ENCODE peak calls at places on chromosomes 16 and 17, in six cellular contexts. U is K562, M is A549, G is endothelial cell of umbilical vein, A is H1, C is HepG2. N is an unnamed sample.

GRCh38 chr16:83743720-83744119 is 64.1 kb upstream of the HSBP1 start:
- DNase-seq in U (no peak), M (no peak), G (no peak), A (no peak), C (no peak), N (no peak)

GRCh38 chr16:3720418-3720817 is 3.1 kb upstream of the TRAP1 start:
- DNase-seq in U (no peak), M (no peak), G (no peak), A (no peak), C (no peak), N (no peak)

GRCh38 chr17:73933871-73934270 is 269.6 kb upstream of the RPL38 start:
- DNase-seq in U (no peak), M (no peak), G (no peak), A (no peak), C (no peak), N (no peak)

GRCh38 chr17:42780816-42781638 is 617 bp downstream of the WNK4 start:
- DNase-seq in U (peak), M (no peak), G (no peak), A (no peak), C (no peak), N (no peak)

GRCh38 chr17:38428150-38428642 is at the start of gene ARHGAP23:
- DNase-seq in U (no peak), M (peak), G (peak), A (peak), C (no peak), N (no peak)

GRCh38 chr17:68318103-68318991 is 27.1 kb downstream of the ARSG start:
- DNase-seq in U (no peak), M (peak), G (no peak), A (no peak), C (peak), N (no peak)

GRCh38 chr16:23901178-23902131 is 65.7 kb downstream of the PRKCB start:
- DNase-seq in U (peak), M (no peak), G (peak), A (no peak), C (no peak), N (no peak)

GRCh38 chr16:2511128-2511785 is 2.5 kb upstream of the ATP6V0C start:
- DNase-seq in U (peak), M (no peak), G (peak), A (no peak), C (no peak), N (peak)

GRCh38 chr16:56871172-56871593 is 6.2 kb downstream of the SLC12A3 start:
- DNase-seq in U (peak), M (peak), G (no peak), A (no peak), C (peak), N (no peak)

GRCh38 chr16:3086596-3087242 is 12.4 kb downstream of the ZSCAN10 start:
- DNase-seq in U (no peak), M (no peak), G (peak), A (no peak), C (peak), N (no peak)

GRCh38 chr17:17422641-17423040 is 54.2 kb upstream of the MED9 start:
- DNase-seq in U (no peak), M (no peak), G (no peak), A (no peak), C (no peak), N (no peak)

GRCh38 chr16:354286-354881 is 1.9 kb upstream of the AXIN1 start:
- DNase-seq in U (no peak), M (no peak), G (no peak), A (no peak), C (no peak), N (no peak)

GRCh38 chr16:59249049-59249448 is 514.9 kb upstream of the GOT2 start:
- DNase-seq in U (no peak), M (peak), G (peak), A (peak), C (peak), N (peak)

GRCh38 chr16:89374393-89374948 is 115.9 kb downstream of the ANKRD11 start:
- DNase-seq in U (no peak), M (peak), G (no peak), A (no peak), C (no peak), N (peak)

GRCh38 chr17:61185385-61185784 is 214.3 kb upstream of the TBX2 start:
- DNase-seq in U (no peak), M (no peak), G (no peak), A (no peak), C (no peak), N (no peak)

GRCh38 chr16:55444754-55445485 is 34.1 kb upstream of the MMP2 start:
- DNase-seq in U (no peak), M (no peak), G (peak), A (no peak), C (no peak), N (no peak)

GRCh38 chr17:17724307-17724921 is 43.2 kb downstream of the RAI1 start:
- DNase-seq in U (no peak), M (no peak), G (peak), A (peak), C (no peak), N (peak)

GRCh38 chr16:17277981-17278381 is 192.8 kb downstream of the XYLT1 start:
- DNase-seq in U (peak), M (peak), G (no peak), A (peak), C (peak), N (peak)

GRCh38 chr17:36133629-36134259 is 30.1 kb downstream of the CCL4 start:
- DNase-seq in U (no peak), M (peak), G (peak), A (no peak), C (peak), N (no peak)

GRCh38 chr16:11196286-11196828 is 59.6 kb downstream of the SOCS1 start:
- DNase-seq in U (no peak), M (no peak), G (no peak), A (no peak), C (no peak), N (no peak)

GRCh38 chr16:6918661-6919060 is 414.0 kb upstream of the RBFOX1 start:
- DNase-seq in U (no peak), M (no peak), G (no peak), A (no peak), C (no peak), N (no peak)

GRCh38 chr17:35295686-35296085 is 52.8 kb downstream of the SLFN5 start:
- DNase-seq in U (no peak), M (no peak), G (peak), A (no peak), C (no peak), N (no peak)

GRCh38 chr17:67421869-67422273 is 44.8 kb downstream of the PITPNC1 start:
- DNase-seq in U (no peak), M (peak), G (peak), A (no peak), C (peak), N (no peak)

GRCh38 chr16:813204-813915 is 12.8 kb upstream of the GNG13 start:
- DNase-seq in U (peak), M (no peak), G (no peak), A (peak), C (peak), N (peak)

GRCh38 chr17:58156839-58157803 is 8.9 kb downstream of the OR4D1 start:
- DNase-seq in U (peak), M (peak), G (no peak), A (peak), C (no peak), N (peak)

GRCh38 chr17:82411396-82412053 is 6.6 kb upstream of the HEXD start:
- DNase-seq in U (no peak), M (no peak), G (no peak), A (no peak), C (no peak), N (no peak)

GRCh38 chr17:47945080-47945479 is 3.7 kb downstream of the PNPO start:
- DNase-seq in U (no peak), M (no peak), G (no peak), A (no peak), C (no peak), N (no peak)

GRCh38 chr16:8627456-8627855 is 6.0 kb downstream of the METTL22 start:
- DNase-seq in U (no peak), M (no peak), G (no peak), A (no peak), C (no peak), N (no peak)

GRCh38 chr16:49012961-49013726 is 268.5 kb downstream of the CBLN1 start:
- DNase-seq in U (no peak), M (no peak), G (no peak), A (peak), C (no peak), N (no peak)

GRCh38 chr16:89842471-89843408 is 14.5 kb downstream of the SPIRE2 start:
- DNase-seq in U (no peak), M (no peak), G (peak), A (no peak), C (peak), N (no peak)

GRCh38 chr17:59565959-59566324 is 532 bp downstream of the DHX40 start:
- DNase-seq in U (peak), M (peak), G (peak), A (peak), C (peak), N (peak)

GRCh38 chr17:58710948-58711552 is 18.6 kb downstream of the RAD51C start:
- DNase-seq in U (peak), M (peak), G (peak), A (peak), C (peak), N (peak)

GRCh38 chr16:11159189-11159588 is 96.8 kb downstream of the SOCS1 start:
- DNase-seq in U (no peak), M (no peak), G (no peak), A (no peak), C (no peak), N (no peak)

GRCh38 chr17:58316260-58316960 is 12.2 kb downstream of the TSPOAP1 start:
- DNase-seq in U (no peak), M (no peak), G (no peak), A (peak), C (no peak), N (no peak)

GRCh38 chr17:75869282-75870141 is 8.9 kb downstream of the TRIM47 start:
- DNase-seq in U (no peak), M (peak), G (peak), A (no peak), C (peak), N (no peak)
- TF ChIP-seq JUN in U (no peak), M (no peak), G (no peak), A (no peak), C (peak), N (no peak)

DNA sequence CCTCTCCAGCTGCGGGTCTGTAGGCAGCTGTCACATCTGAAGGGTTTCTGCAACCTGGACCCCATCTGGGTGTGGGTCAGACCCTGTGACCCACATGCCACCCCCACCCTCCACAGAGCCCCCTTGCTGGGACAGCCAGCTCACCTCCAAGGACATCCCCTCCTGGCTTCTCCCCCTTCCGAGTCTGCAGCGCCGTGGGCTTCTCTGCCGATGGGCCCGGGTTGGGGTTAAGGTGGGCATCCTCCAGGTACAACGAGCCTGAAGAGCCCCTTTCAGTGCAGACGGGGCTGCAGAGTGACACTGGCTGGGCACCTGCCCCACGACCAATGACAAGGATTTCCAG is 28.9 kb downstream of the OR1D5 start:
- DNase-seq in U (no peak), M (no peak), G (no peak), A (no peak), C (no peak), N (no peak)
- TF ChIP-seq JUN in U (no peak), M (no peak), G (no peak), A (no peak), C (no peak), N (no peak)

DNA sequence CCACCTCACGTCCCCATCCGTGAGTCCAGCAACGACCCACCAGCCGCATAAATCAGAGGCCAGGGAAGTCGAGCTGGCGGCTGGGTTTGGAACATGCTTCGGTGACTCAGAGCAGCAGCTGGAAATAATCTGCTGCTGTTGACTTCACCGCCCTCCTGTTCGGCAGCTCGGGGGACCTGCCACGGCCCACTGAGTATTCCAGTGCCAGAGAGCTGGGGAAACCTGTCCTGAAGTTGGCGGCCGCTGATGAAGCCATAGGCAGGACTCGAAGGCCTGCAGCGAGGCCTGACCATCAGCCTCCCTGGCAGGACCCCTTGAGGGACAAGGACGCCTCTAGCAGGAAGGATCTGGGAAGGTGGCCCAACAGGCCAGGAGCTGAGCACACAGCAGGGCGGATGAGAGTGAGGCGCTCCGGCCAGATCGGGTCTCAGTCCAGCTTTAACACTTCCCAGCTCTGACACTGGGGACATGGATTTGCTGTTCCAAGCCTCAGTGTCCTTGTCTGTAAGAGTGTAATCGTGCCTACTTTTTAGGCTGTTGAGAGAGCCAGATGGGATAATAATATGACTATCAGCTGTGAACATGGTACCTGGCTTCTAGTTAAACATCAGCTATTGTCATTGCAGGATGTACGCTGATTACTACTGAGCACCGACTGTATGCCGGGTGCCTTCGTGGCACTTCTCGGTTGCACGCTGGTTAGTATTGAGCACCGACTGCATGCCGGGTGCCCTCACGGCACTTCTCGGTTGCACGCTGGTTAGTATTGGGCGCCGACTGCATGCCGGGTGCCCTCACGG is 50.4 kb upstream of the CIBAR2 start:
- DNase-seq in U (no peak), M (no peak), G (peak), A (no peak), C (no peak), N (no peak)
- TF ChIP-seq JUN in U (no peak), M (no peak), G (no peak), A (no peak), C (no peak), N (no peak)

GRCh38 chr16:30186444-30186781 is 3.0 kb downstream of the CORO1A start:
- DNase-seq in U (no peak), M (no peak), G (no peak), A (no peak), C (no peak), N (no peak)

GRCh38 chr16:30183961-30184429 is 593 bp downstream of the CORO1A start:
- DNase-seq in U (no peak), M (no peak), G (no peak), A (no peak), C (no peak), N (no peak)

GRCh38 chr16:30184430-30185140 is 1.2 kb downstream of the CORO1A start:
- DNase-seq in U (no peak), M (no peak), G (no peak), A (peak), C (no peak), N (no peak)

GRCh38 chr16:30185683-30186421 is 2.5 kb downstream of the CORO1A start:
- DNase-seq in U (no peak), M (no peak), G (no peak), A (peak), C (no peak), N (no peak)

DNA sequence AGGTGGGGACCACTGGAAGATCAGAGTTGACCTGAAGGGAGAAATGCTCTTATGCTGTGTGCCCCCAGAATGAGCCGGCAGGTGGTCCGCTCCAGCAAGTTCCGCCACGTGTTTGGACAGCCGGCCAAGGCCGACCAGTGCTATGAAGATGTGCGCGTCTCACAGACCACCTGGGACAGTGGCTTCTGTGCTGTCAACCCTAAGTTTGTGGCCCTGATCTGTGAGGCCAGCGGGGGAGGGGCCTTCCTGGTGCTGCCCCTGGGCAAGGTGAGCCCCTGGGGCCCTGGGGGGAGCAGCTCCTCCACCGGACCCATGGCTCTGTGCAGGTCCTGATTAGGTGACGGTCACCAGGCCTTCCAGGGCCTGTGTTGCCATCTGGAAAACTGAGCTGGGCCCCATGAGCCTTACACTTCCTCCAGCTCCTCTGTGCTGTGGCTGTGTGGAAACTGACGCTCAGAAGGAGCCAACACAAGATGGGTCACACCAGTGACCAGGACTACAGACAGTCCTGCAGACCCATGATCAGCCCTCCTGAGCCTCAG is 1.8 kb downstream of the CORO1A start:
- DNase-seq in U (no peak), M (no peak), G (no peak), A (peak), C (no peak), N (no peak)
- TF ChIP-seq JUN in U (no peak), M (no peak), G (no peak), A (no peak), C (no peak), N (no peak)